ENCODE peak calls at places on chromosomes 5 and 9, in six cellular contexts. G is IMR-90, F is body of pancreas, Q is upper lobe of left lung, Z is heart left ventricle, X is GM12891. U is an unnamed sample.

GRCh38 chr5:35852084-35852734 is 4.5 kb upstream of the IL7R start:
- DNase-seq in G (peak; percentile 43), Z (no peak), Q (no peak), F (no peak), X (no peak), U (no peak)

GRCh38 chr9:128286435-128286834 is 10.4 kb downstream of the SWI5 start:
- DNase-seq in Q (no peak), G (peak; percentile 71), X (no peak), F (no peak), Z (peak; percentile 52), U (no peak)

GRCh38 chr5:88769165-88769564 is 113.8 kb downstream of the MEF2C start:
- DNase-seq in Z (peak; percentile 13), X (no peak), Q (no peak), G (peak; percentile 10), F (peak; percentile 5), U (no peak)

GRCh38 chr9:34145165-34145564 is 18.7 kb upstream of the DCAF12 start:
- DNase-seq in X (no peak), Z (no peak), G (peak; percentile 24), Q (no peak), F (no peak), U (no peak)

GRCh38 chr9:95746408-95747165 is 128.9 kb upstream of the ERCC6L2 start:
- DNase-seq in Z (no peak), F (no peak), Q (no peak), X (no peak), G (no peak), U (no peak)

GRCh38 chr5:33195431-33196128 is 245.2 kb upstream of the TARS1 start:
- DNase-seq in Q (no peak), F (no peak), G (peak; percentile 63), Z (no peak), X (no peak), U (no peak)

GRCh38 chr5:173108914-173109313 is 35.4 kb upstream of the BNIP1 start:
- DNase-seq in F (no peak), G (no peak), X (no peak), Q (no peak), Z (no peak), U (no peak)

GRCh38 chr9:122186301-122186700 is 26.6 kb downstream of the MORN5 start:
- DNase-seq in X (no peak), Q (no peak), Z (no peak), G (no peak), F (no peak), U (no peak)

GRCh38 chr5:108727154-108727638 is 20.5 kb upstream of the FER start:
- DNase-seq in Z (peak; percentile 35), F (peak; percentile 69), G (peak; percentile 24), X (no peak), Q (peak; percentile 76), U (peak; percentile 38)

GRCh38 chr5:180441577-180441976 is 52.6 kb upstream of the CNOT6 start:
- DNase-seq in Q (peak; percentile 90), F (no peak), G (no peak), Z (no peak), X (no peak), U (no peak)

GRCh38 chr9:120775859-120776258 is 17.4 kb downstream of the FBXW2 start:
- DNase-seq in Q (no peak), X (no peak), Z (no peak), G (no peak), F (no peak), U (no peak)

GRCh38 chr9:120778758-120779157 is 14.5 kb downstream of the FBXW2 start:
- DNase-seq in Q (no peak), Z (no peak), G (no peak), X (no peak), F (peak; percentile 14), U (no peak)

GRCh38 chr9:120777229-120777628 is 16.0 kb downstream of the FBXW2 start:
- DNase-seq in Q (no peak), F (no peak), G (no peak), X (no peak), Z (no peak), U (no peak)

GRCh38 chr9:120774719-120775118 is 18.5 kb downstream of the FBXW2 start:
- DNase-seq in Q (no peak), X (no peak), G (no peak), F (no peak), Z (no peak), U (no peak)

DNA sequence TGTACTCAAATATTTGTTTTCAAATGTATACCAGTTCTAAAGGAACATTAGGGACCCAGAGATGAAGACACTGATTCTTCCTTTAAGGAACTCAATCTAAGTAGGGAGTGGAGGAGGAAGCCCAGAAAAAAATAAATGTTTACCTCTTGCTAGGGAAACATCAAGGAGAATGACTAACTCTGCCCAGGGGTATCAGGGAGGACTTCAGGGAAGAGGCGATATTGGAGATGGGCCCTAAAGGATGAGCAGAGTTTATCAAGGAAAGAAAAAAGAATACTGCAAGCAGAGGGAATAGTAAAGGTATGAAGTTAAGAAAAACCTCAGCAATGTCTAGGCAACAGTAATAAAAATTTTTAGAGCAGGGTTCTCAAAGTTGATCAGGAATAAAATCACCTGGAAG is 16.4 kb downstream of the FBXW2 start:
- DNase-seq in Z (no peak), F (no peak), Q (no peak), X (no peak), G (no peak), U (no peak)
- TF ChIP-seq POLR2A in Z (no peak), F (no peak), Q (no peak), X (no peak), G (no peak), U (no peak)

GRCh38 chr5:177609076-177610059 is 9.4 kb downstream of the B4GALT7 start:
- DNase-seq in X (no peak), Z (no peak), F (no peak), G (no peak), Q (no peak), U (no peak)
- TF ChIP-seq POLR2A in X (no peak), Z (no peak), F (no peak), G (no peak), Q (no peak), U (no peak)

GRCh38 chr5:178230879-178231735 is 1.5 kb downstream of the PHYKPL start:
- DNase-seq in Z (peak; percentile 46), F (peak; percentile 29), Q (no peak), G (peak; percentile 51), X (no peak), U (no peak)

GRCh38 chr5:178234121-178234752 is 1.6 kb upstream of the PHYKPL start:
- DNase-seq in Q (no peak), X (no peak), G (no peak), F (no peak), Z (no peak), U (no peak)

GRCh38 chr5:178232920-178233429 is 373 bp upstream of the PHYKPL start:
- DNase-seq in F (no peak), X (no peak), Z (no peak), G (no peak), Q (no peak), U (no peak)

GRCh38 chr5:178231736-178232123 is 872 bp downstream of the PHYKPL start:
- DNase-seq in X (no peak), Q (no peak), G (no peak), Z (no peak), F (no peak), U (no peak)

GRCh38 chr5:178232124-178232919 is at the start of gene PHYKPL:
- DNase-seq in Q (peak; percentile 72), X (peak; percentile 76), G (peak; percentile 58), Z (peak; percentile 69), F (peak; percentile 81), U (peak; percentile 74)
- TF ChIP-seq POLR2A in Q (no peak), X (peak; percentile 61), G (peak; percentile 17), Z (no peak), F (peak; percentile 64), U (no peak)

GRCh38 chr9:135949666-135950134 is 11.5 kb downstream of the UBAC1 start:
- DNase-seq in F (no peak), G (no peak), Z (no peak), Q (no peak), X (no peak), U (no peak)
- TF ChIP-seq POLR2A in F (no peak), G (no peak), Z (no peak), Q (no peak), X (no peak), U (no peak)

GRCh38 chr9:136799854-136800657 is 3.9 kb downstream of the CCDC183 start:
- DNase-seq in Q (peak; percentile 95), F (peak; percentile 95), Z (peak; percentile 80), G (peak; percentile 24), X (peak; percentile 92), U (peak; percentile 88)
- TF ChIP-seq POLR2A in Q (no peak), F (peak; percentile 62), Z (no peak), G (no peak), X (no peak), U (no peak)

DNA sequence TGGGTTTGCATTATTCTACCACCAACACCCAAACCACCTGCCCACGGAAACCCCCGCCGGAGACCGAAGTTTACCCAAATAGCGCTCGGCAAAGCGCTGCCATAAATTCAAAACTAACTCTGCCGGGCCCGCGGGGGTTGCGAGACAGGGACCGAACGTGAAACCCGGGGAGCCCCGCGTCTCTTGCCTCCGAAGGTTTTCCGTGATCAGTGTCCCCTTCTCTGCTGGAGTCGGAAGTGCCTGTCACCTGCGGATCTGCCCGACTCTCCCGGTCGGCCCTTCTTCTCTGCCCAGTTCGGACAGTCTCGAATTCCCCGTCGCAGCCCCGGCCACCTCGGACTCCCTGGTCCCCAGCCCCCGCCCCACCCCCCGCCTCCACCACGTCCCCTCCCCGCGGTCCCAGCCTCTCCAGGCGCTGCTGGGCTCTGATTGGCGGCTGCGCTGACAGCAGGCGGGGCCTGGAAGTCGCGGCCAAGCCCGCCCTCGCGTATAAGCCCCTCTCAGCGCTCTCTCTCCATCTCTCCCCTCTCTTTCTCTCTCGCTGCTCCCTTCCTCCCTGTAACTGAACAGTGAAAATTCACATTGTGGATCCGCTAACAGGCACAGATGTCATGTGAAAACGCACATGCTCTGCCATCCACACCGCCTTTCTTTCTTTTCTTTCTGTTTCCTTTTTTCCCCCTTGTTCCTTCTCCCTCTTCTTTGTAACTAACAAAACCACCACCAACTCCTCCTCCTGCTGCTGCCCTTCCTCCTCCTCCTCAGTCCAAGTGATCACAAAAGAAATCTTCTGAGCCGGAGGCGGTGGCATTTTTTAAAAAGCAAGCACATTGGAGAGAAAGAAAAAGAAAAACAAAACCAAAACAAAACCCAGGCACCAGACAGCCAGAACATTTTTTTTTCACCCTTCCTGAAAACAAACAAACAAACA is at the start of gene RORB:
- DNase-seq in Z (peak; percentile 65), G (peak; percentile 5), X (peak; percentile 43), F (peak; percentile 45), Q (peak; percentile 73), U (no peak)
- TF ChIP-seq POLR2A in Z (no peak), G (no peak), X (no peak), F (no peak), Q (no peak), U (no peak)

GRCh38 chr5:138753794-138754698 is 821 bp downstream of the CTNNA1 start:
- DNase-seq in G (peak; percentile 84), Z (peak; percentile 94), F (peak; percentile 94), Q (peak; percentile 94), X (no peak), U (peak; percentile 94)
- TF ChIP-seq POLR2A in G (no peak), Z (no peak), F (peak; percentile 53), Q (no peak), X (no peak), U (no peak)

U was measured in breast epithelium.